ENCODE peak calls at places on chromosomes 13 and 19, in seven cellular contexts. R is HepG2, X is SK-N-SH, H is GM12878, S is HCT116, D is K562, B is H1. P is an unnamed sample.

GRCh38 chr13:29761815-29762214 is 88.6 kb downstream of the UBL3 start:
- DNase-seq in R (no peak), X (no peak), H (no peak), S (no peak), D (no peak), B (no peak), P (no peak)

GRCh38 chr13:107765724-107766436 is 449.5 kb downstream of the LIG4 start:
- DNase-seq in R (no peak), X (peak), H (no peak), S (no peak), D (no peak), B (no peak), P (no peak)

GRCh38 chr19:45314708-45315107 is 8.0 kb downstream of the CKM start:
- DNase-seq in R (no peak), X (no peak), H (no peak), S (no peak), D (no peak), B (no peak), P (no peak)

GRCh38 chr19:18300930-18301717 is 19.7 kb upstream of the JUND start:
- DNase-seq in R (no peak), X (no peak), H (no peak), S (no peak), D (peak), B (no peak), P (no peak)

GRCh38 chr13:19055611-19056010 is 126.0 kb downstream of the TUBA3C start:
- DNase-seq in R (no peak), X (no peak), H (no peak), S (no peak), D (no peak), B (no peak), P (no peak)

GRCh38 chr13:110352735-110353134 is 45.7 kb downstream of the COL4A2 start:
- DNase-seq in R (no peak), X (no peak), H (no peak), S (no peak), D (peak), B (peak), P (no peak)

GRCh38 chr19:14413765-14414171 is 5.4 kb downstream of the DDX39A start:
- DNase-seq in R (no peak), X (peak), H (no peak), S (no peak), D (no peak), B (no peak), P (no peak)

GRCh38 chr13:85631801-85632200 is 167.4 kb downstream of the SLITRK6 start:
- DNase-seq in R (no peak), X (no peak), H (no peak), S (no peak), D (no peak), B (no peak), P (no peak)

GRCh38 chr19:30070970-30071632 is 129.1 kb downstream of the URI1 start:
- DNase-seq in R (no peak), X (peak), H (no peak), S (no peak), D (no peak), B (no peak), P (no peak)

GRCh38 chr19:30070198-30070969 is 128.3 kb downstream of the URI1 start:
- DNase-seq in R (no peak), X (no peak), H (no peak), S (no peak), D (no peak), B (no peak), P (no peak)

GRCh38 chr19:30069535-30070197 is 127.6 kb downstream of the URI1 start:
- DNase-seq in R (no peak), X (no peak), H (no peak), S (no peak), D (no peak), B (no peak), P (no peak)

GRCh38 chr19:30066781-30067759 is 125.0 kb downstream of the URI1 start:
- DNase-seq in R (no peak), X (peak), H (no peak), S (no peak), D (no peak), B (no peak), P (no peak)

GRCh38 chr19:30068528-30069395 is 126.7 kb downstream of the URI1 start:
- DNase-seq in R (no peak), X (no peak), H (no peak), S (no peak), D (no peak), B (no peak), P (no peak)
- TF ChIP-seq JUND in R (no peak), X (no peak), H (no peak), S (no peak), D (no peak), B (no peak), P (no peak)

GRCh38 chr19:4571305-4571917 is 11.9 kb upstream of the SEMA6B start:
- DNase-seq in R (no peak), X (no peak), H (no peak), S (no peak), D (no peak), B (no peak), P (no peak)
- TF ChIP-seq JUND in R (no peak), X (no peak), H (no peak), S (no peak), D (no peak), B (no peak), P (no peak)

GRCh38 chr19:49552749-49553148 is 24.9 kb downstream of the RCN3 start:
- DNase-seq in R (no peak), X (no peak), H (no peak), S (no peak), D (no peak), B (no peak), P (no peak)
- TF ChIP-seq JUND in R (no peak), X (no peak), H (no peak), S (no peak), D (no peak), B (no peak), P (no peak)

GRCh38 chr13:39536906-39537305 is 66.1 kb downstream of the LHFPL6 start:
- DNase-seq in R (no peak), X (no peak), H (no peak), S (no peak), D (no peak), B (no peak), P (no peak)

GRCh38 chr13:39536274-39536673 is 66.7 kb downstream of the LHFPL6 start:
- DNase-seq in R (no peak), X (no peak), H (no peak), S (no peak), D (no peak), B (no peak), P (no peak)

GRCh38 chr13:39540929-39541605 is 61.9 kb downstream of the LHFPL6 start:
- DNase-seq in R (no peak), X (no peak), H (no peak), S (no peak), D (no peak), B (no peak), P (no peak)

GRCh38 chr13:39542361-39542760 is 60.6 kb downstream of the LHFPL6 start:
- DNase-seq in R (no peak), X (no peak), H (no peak), S (no peak), D (no peak), B (no peak), P (no peak)

DNA sequence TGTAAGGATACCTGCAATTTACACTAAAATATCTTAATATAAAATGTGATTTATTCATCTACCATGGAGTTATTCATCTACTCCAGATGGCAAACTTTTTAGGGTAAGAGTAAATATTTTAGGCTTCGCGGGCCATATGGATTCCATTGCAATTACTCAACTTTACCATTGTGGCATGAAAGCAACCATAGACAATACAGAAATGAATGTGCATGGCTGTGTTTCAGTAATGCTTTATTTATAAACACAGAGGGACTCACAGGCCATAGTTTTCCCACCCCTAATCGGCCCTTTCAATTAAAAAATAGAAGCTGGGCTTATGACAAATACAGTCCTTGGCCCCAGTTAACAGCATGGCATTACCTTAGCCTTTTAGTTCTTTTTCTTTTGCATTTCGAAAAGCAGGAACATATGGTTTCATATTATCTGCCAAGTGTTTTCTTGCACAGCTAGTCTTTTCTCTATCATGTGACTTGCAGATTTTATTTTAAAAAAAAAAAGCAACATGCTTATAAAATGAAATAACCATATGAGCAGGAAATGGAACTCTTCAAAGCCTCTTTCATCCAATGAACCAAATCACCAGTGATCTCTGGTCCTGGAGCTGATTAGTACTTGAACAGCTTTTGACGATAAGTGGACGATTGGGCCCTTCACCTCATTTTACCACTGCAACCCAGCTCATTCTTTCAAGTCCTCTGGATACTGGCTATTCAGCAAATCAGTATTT is 64.0 kb downstream of the LHFPL6 start:
- DNase-seq in R (no peak), X (no peak), H (no peak), S (no peak), D (no peak), B (no peak), P (no peak)
- TF ChIP-seq JUND in R (no peak), X (no peak), H (no peak), S (no peak), D (no peak), B (no peak), P (no peak)

GRCh38 chr13:35260316-35260715 is 216.2 kb downstream of the MAB21L1 start:
- DNase-seq in R (no peak), X (no peak), H (no peak), S (no peak), D (no peak), B (no peak), P (no peak)
- TF ChIP-seq JUND in R (no peak), X (no peak), H (no peak), S (no peak), D (no peak), B (no peak), P (no peak)

GRCh38 chr19:1157931-1158884 is 15.9 kb downstream of the SBNO2 start:
- DNase-seq in R (no peak), X (no peak), H (no peak), S (no peak), D (no peak), B (no peak), P (no peak)

GRCh38 chr19:1155352-1156304 is 18.4 kb downstream of the SBNO2 start:
- DNase-seq in R (no peak), X (no peak), H (no peak), S (no peak), D (no peak), B (no peak), P (no peak)

GRCh38 chr19:1156830-1157615 is 17.0 kb downstream of the SBNO2 start:
- DNase-seq in R (no peak), X (no peak), H (no peak), S (no peak), D (no peak), B (no peak), P (no peak)

GRCh38 chr19:1154731-1155351 is 19.2 kb downstream of the SBNO2 start:
- DNase-seq in R (peak), X (peak), H (no peak), S (no peak), D (no peak), B (no peak), P (peak)

DNA sequence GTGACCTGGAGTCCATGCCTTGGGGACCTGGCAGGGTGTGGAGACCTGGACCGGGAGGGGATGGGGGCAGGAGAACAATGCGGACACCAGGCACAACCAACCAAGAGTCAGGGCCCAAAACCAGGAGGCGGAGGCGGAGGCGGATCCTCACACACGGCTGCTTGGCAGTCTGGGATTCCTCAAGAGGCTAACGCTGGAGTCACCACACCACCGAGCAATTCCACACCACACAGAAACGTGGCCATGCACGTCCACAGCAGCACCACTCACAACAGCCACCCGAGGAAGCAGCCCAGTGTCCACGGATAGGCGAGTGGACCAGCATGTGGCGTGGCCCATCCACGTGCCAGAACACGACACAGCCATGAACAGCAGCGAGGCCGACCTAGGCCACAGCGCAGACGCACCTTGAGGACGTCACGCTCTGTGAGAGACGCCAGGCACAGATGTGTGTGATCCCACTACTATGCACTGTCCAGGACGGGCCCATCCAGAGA is 17.7 kb downstream of the SBNO2 start:
- DNase-seq in R (no peak), X (no peak), H (no peak), S (no peak), D (no peak), B (no peak), P (no peak)
- TF ChIP-seq JUND in R (no peak), X (no peak), H (no peak), S (no peak), D (no peak), B (no peak), P (no peak)

P was measured in T47D.